ENCODE peak calls at places on chromosomes 12 and 14, in six cellular contexts. One of them, this sample, is unnamed. For H3K27me3, the result is how much of the 10 kb centered on the place peaks cover.

GRCh38 chr14:102389261-102389660 is 26.5 kb downstream of the TECPR2 start:
- DNase-seq in testis: no peak
- DNase-seq in cardiac muscle cell: no peak
- DNase-seq in AG04450: no peak
- DNase-seq in neural progenitor cell: no peak
- DNase-seq in left ventricle myocardium inferior: no peak
- DNase-seq in this sample: no peak

GRCh38 chr12:132560421-132560830 is 50.0 kb downstream of the LRCOL1 start:
- DNase-seq in neural progenitor cell: peak
- DNase-seq in cardiac muscle cell: peak
- DNase-seq in AG04450: no peak
- DNase-seq in testis: no peak
- DNase-seq in left ventricle myocardium inferior: no peak
- DNase-seq in this sample: no peak

GRCh38 chr12:47767197-47767724 is 5.8 kb upstream of the SLC48A1 start:
- DNase-seq in left ventricle myocardium inferior: no peak
- DNase-seq in cardiac muscle cell: peak
- DNase-seq in AG04450: no peak
- DNase-seq in testis: no peak
- DNase-seq in neural progenitor cell: peak
- DNase-seq in this sample: peak

GRCh38 chr12:21165048-21165447 is 34.1 kb downstream of the SLCO1B1 start:
- DNase-seq in left ventricle myocardium inferior: no peak
- DNase-seq in neural progenitor cell: no peak
- DNase-seq in cardiac muscle cell: no peak
- DNase-seq in testis: no peak
- DNase-seq in AG04450: no peak
- DNase-seq in this sample: no peak

GRCh38 chr12:97967831-97968230 is 505.2 kb downstream of the RMST start:
- DNase-seq in testis: no peak
- DNase-seq in left ventricle myocardium inferior: no peak
- DNase-seq in neural progenitor cell: no peak
- DNase-seq in cardiac muscle cell: no peak
- DNase-seq in AG04450: no peak
- DNase-seq in this sample: no peak

GRCh38 chr14:47541652-47542051 is 133.8 kb downstream of the MDGA2 start:
- DNase-seq in AG04450: no peak
- DNase-seq in neural progenitor cell: peak
- DNase-seq in testis: no peak
- DNase-seq in cardiac muscle cell: no peak
- DNase-seq in left ventricle myocardium inferior: no peak
- DNase-seq in this sample: no peak

GRCh38 chr12:66187016-66187415 is 2.0 kb upstream of the IRAK3 start:
- DNase-seq in AG04450: no peak
- DNase-seq in left ventricle myocardium inferior: no peak
- DNase-seq in neural progenitor cell: no peak
- DNase-seq in testis: no peak
- DNase-seq in cardiac muscle cell: no peak
- DNase-seq in this sample: no peak

GRCh38 chr14:61891810-61892209 is 129.6 kb downstream of the SNAPC1 start:
- DNase-seq in cardiac muscle cell: no peak
- DNase-seq in testis: no peak
- DNase-seq in AG04450: no peak
- DNase-seq in left ventricle myocardium inferior: no peak
- DNase-seq in neural progenitor cell: no peak
- DNase-seq in this sample: no peak

GRCh38 chr12:38477341-38478090 is 160.9 kb downstream of the ALG10B start:
- DNase-seq in AG04450: no peak
- DNase-seq in neural progenitor cell: no peak
- DNase-seq in left ventricle myocardium inferior: no peak
- DNase-seq in cardiac muscle cell: no peak
- DNase-seq in testis: no peak
- DNase-seq in this sample: no peak

GRCh38 chr12:110316861-110317260 is 35.8 kb downstream of the ATP2A2 start:
- DNase-seq in testis: no peak
- DNase-seq in neural progenitor cell: no peak
- DNase-seq in AG04450: peak
- DNase-seq in left ventricle myocardium inferior: no peak
- DNase-seq in cardiac muscle cell: no peak
- DNase-seq in this sample: no peak

GRCh38 chr12:20000229-20000869 is 368.0 kb upstream of the PDE3A start:
- DNase-seq in testis: no peak
- DNase-seq in left ventricle myocardium inferior: no peak
- DNase-seq in cardiac muscle cell: no peak
- DNase-seq in AG04450: no peak
- DNase-seq in neural progenitor cell: no peak
- DNase-seq in this sample: no peak

GRCh38 chr14:96165493-96166474 is 38.9 kb upstream of the BDKRB2 start:
- DNase-seq in testis: no peak
- DNase-seq in left ventricle myocardium inferior: no peak
- DNase-seq in cardiac muscle cell: no peak
- DNase-seq in AG04450: no peak
- DNase-seq in neural progenitor cell: no peak
- DNase-seq in this sample: no peak

GRCh38 chr12:5614206-5614605 is 182.3 kb downstream of the NTF3 start:
- DNase-seq in left ventricle myocardium inferior: no peak
- DNase-seq in neural progenitor cell: no peak
- DNase-seq in testis: no peak
- DNase-seq in cardiac muscle cell: no peak
- DNase-seq in AG04450: no peak
- DNase-seq in this sample: no peak

GRCh38 chr12:87827638-87828264 is 201.4 kb downstream of the C12orf50 start:
- DNase-seq in cardiac muscle cell: no peak
- DNase-seq in left ventricle myocardium inferior: no peak
- DNase-seq in neural progenitor cell: no peak
- DNase-seq in AG04450: peak
- DNase-seq in testis: no peak
- DNase-seq in this sample: no peak

GRCh38 chr14:91061309-91061887 is 957 bp upstream of the RPS6KA5 start:
- DNase-seq in cardiac muscle cell: peak
- DNase-seq in left ventricle myocardium inferior: no peak
- DNase-seq in testis: no peak
- DNase-seq in neural progenitor cell: no peak
- DNase-seq in AG04450: no peak
- DNase-seq in this sample: no peak

GRCh38 chr14:94622653-94623421 is 10.6 kb downstream of the SERPINA3 start:
- DNase-seq in cardiac muscle cell: no peak
- DNase-seq in testis: no peak
- DNase-seq in neural progenitor cell: no peak
- DNase-seq in AG04450: no peak
- DNase-seq in left ventricle myocardium inferior: no peak
- DNase-seq in this sample: no peak

GRCh38 chr14:95364481-95365209 is 44.9 kb upstream of the CLMN start:
- DNase-seq in cardiac muscle cell: no peak
- DNase-seq in left ventricle myocardium inferior: no peak
- DNase-seq in testis: peak
- DNase-seq in neural progenitor cell: no peak
- DNase-seq in AG04450: no peak
- DNase-seq in this sample: no peak

GRCh38 chr14:53174918-53175317 is 21.8 kb upstream of the DDHD1 start:
- DNase-seq in neural progenitor cell: peak
- DNase-seq in AG04450: no peak
- DNase-seq in cardiac muscle cell: peak
- DNase-seq in testis: no peak
- DNase-seq in left ventricle myocardium inferior: no peak
- DNase-seq in this sample: no peak

GRCh38 chr14:53186532-53186931 is 33.4 kb upstream of the DDHD1 start:
- DNase-seq in left ventricle myocardium inferior: no peak
- DNase-seq in neural progenitor cell: no peak
- DNase-seq in testis: no peak
- DNase-seq in AG04450: no peak
- DNase-seq in cardiac muscle cell: no peak
- DNase-seq in this sample: no peak

GRCh38 chr14:53183071-53183470 is 29.9 kb upstream of the DDHD1 start:
- DNase-seq in cardiac muscle cell: no peak
- DNase-seq in neural progenitor cell: no peak
- DNase-seq in left ventricle myocardium inferior: no peak
- DNase-seq in testis: no peak
- DNase-seq in AG04450: no peak
- DNase-seq in this sample: no peak

GRCh38 chr14:53183611-53184010 is 30.5 kb upstream of the DDHD1 start:
- DNase-seq in cardiac muscle cell: no peak
- DNase-seq in left ventricle myocardium inferior: no peak
- DNase-seq in AG04450: no peak
- DNase-seq in testis: no peak
- DNase-seq in neural progenitor cell: no peak
- DNase-seq in this sample: no peak

DNA sequence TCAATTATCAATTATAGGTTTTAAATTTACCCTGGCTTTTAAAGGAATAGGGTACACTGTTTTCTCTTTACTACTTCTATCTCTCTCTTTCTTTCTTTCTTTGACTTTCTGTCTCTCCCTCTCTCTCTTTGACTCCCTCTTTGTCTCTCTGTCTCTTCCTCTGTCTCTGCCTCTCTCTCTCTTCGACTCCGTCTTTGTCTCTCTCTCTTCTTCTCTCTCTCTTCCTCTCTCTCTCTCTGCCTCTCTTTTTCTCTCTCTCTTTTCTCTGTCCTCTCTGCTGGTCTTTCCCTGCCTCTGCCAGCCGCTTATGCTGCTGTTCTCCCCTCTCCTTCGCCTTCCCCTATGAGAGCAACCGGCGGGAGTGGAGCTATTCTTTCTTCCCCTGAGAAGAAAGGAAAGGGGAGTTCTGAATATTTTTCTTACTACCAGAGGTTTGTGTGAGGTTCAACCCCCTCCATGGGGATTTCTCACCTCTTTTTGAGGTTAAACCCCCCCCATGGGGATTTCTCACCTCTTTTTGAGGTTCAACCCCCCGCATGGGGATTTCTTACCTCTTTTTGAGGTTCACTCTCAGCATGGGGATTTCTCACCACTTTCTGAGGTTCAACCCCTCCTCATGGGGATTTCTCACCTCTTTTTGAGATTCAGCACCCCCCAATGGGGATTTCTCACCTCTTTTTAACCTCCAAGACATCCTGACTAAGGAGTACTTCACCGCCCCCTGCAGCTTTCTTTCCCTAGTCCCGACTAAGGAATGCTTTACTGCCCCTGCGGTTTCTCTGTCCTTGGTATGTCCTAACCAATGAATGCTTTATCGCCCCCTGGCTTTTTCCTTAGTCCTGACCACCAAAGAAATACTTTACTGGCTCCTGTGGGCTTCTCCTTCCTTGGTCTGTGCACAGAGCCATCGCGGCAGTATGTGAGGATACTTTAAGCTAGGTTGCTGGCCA is 27.4 kb upstream of the DDHD1 start:
- DNase-seq in testis: no peak
- DNase-seq in cardiac muscle cell: peak
- DNase-seq in neural progenitor cell: peak
- DNase-seq in left ventricle myocardium inferior: no peak
- DNase-seq in AG04450: no peak
- DNase-seq in this sample: no peak
- TF ChIP-seq CTCF in testis: no peak
- TF ChIP-seq CTCF in cardiac muscle cell: peak
- TF ChIP-seq CTCF in neural progenitor cell: peak
- TF ChIP-seq CTCF in left ventricle myocardium inferior: peak
- TF ChIP-seq CTCF in AG04450: peak
- TF ChIP-seq CTCF in this sample: no peak

GRCh38 chr12:130744274-130744673 is 28.2 kb upstream of the RIMBP2 start:
- DNase-seq in testis: no peak
- DNase-seq in left ventricle myocardium inferior: no peak
- DNase-seq in AG04450: no peak
- DNase-seq in cardiac muscle cell: no peak
- DNase-seq in neural progenitor cell: no peak
- DNase-seq in this sample: no peak

GRCh38 chr12:130748786-130749185 is 32.7 kb upstream of the RIMBP2 start:
- DNase-seq in testis: no peak
- DNase-seq in cardiac muscle cell: no peak
- DNase-seq in left ventricle myocardium inferior: no peak
- DNase-seq in AG04450: no peak
- DNase-seq in neural progenitor cell: no peak
- DNase-seq in this sample: no peak

GRCh38 chr12:130745921-130746320 is 29.8 kb upstream of the RIMBP2 start:
- DNase-seq in cardiac muscle cell: no peak
- DNase-seq in neural progenitor cell: no peak
- DNase-seq in AG04450: no peak
- DNase-seq in left ventricle myocardium inferior: no peak
- DNase-seq in testis: no peak
- DNase-seq in this sample: no peak

GRCh38 chr12:130743606-130744005 is 27.5 kb upstream of the RIMBP2 start:
- DNase-seq in AG04450: no peak
- DNase-seq in left ventricle myocardium inferior: no peak
- DNase-seq in neural progenitor cell: no peak
- DNase-seq in testis: no peak
- DNase-seq in cardiac muscle cell: no peak
- DNase-seq in this sample: no peak

GRCh38 chr12:130747867-130748740 is 32.0 kb upstream of the RIMBP2 start:
- DNase-seq in cardiac muscle cell: peak
- DNase-seq in testis: peak
- DNase-seq in left ventricle myocardium inferior: peak
- DNase-seq in AG04450: no peak
- DNase-seq in neural progenitor cell: peak
- DNase-seq in this sample: peak
- H3K27me3 ChIP-seq in cardiac muscle cell: under half
- H3K27me3 ChIP-seq in testis: under half
- H3K27me3 ChIP-seq in left ventricle myocardium inferior: half or more
- H3K27me3 ChIP-seq in AG04450: under half
- H3K27me3 ChIP-seq in neural progenitor cell: under half
- H3K27me3 ChIP-seq in this sample: under half

GRCh38 chr12:10842862-10843261 is 6.4 kb downstream of the PRR4 start:
- DNase-seq in cardiac muscle cell: no peak
- DNase-seq in testis: no peak
- DNase-seq in neural progenitor cell: no peak
- DNase-seq in AG04450: no peak
- DNase-seq in left ventricle myocardium inferior: no peak
- DNase-seq in this sample: no peak

GRCh38 chr12:10838461-10838860 is 10.8 kb downstream of the PRR4 start:
- DNase-seq in neural progenitor cell: no peak
- DNase-seq in testis: no peak
- DNase-seq in AG04450: no peak
- DNase-seq in cardiac muscle cell: no peak
- DNase-seq in left ventricle myocardium inferior: no peak
- DNase-seq in this sample: no peak
- H3K4me3 ChIP-seq in neural progenitor cell: no peak
- H3K4me3 ChIP-seq in testis: no peak
- H3K4me3 ChIP-seq in AG04450: no peak
- H3K4me3 ChIP-seq in cardiac muscle cell: no peak
- H3K4me3 ChIP-seq in left ventricle myocardium inferior: no peak
- H3K4me3 ChIP-seq in this sample: no peak

DNA sequence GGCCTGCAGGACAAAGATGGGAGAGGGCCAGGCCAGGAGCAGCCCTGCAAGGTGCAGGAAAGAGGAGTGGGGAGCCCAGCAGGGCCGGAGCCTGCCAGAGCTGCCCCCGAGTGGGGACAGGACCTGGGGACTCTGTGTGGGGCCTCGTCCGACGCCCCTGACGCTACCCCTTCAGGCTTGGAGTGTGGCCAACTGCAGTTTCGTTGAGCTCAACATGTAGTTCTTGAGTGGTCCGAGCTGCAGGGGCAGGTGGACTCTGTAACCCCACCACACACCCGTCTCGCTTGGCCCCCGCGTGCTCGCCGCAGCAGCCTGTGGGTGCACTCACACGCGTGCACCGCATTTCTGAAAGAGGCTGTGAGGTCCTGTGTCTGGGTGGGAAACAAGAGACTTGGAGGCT is 2.0 kb downstream of the ASPG start:
- DNase-seq in testis: no peak
- DNase-seq in left ventricle myocardium inferior: no peak
- DNase-seq in neural progenitor cell: no peak
- DNase-seq in cardiac muscle cell: no peak
- DNase-seq in AG04450: no peak
- DNase-seq in this sample: no peak
- TF ChIP-seq CTCF in testis: no peak
- TF ChIP-seq CTCF in left ventricle myocardium inferior: no peak
- TF ChIP-seq CTCF in neural progenitor cell: no peak
- TF ChIP-seq CTCF in cardiac muscle cell: no peak
- TF ChIP-seq CTCF in AG04450: no peak
- TF ChIP-seq CTCF in this sample: no peak

This sample was measured in pancreas.